ENCODE peak calls at places on chromosome 9, in five cellular contexts. One of them, this sample, is unnamed.

GRCh38 chr9:20356392-20357206 is 265.7 kb downstream of the MLLT3 start:
- DNase-seq in K562: no peak
- DNase-seq in SK-N-SH: peak; percentile 68
- DNase-seq in HepG2: peak; percentile 64
- DNase-seq in GM12878: peak; percentile 36
- DNase-seq in this sample: peak; percentile 43

GRCh38 chr9:123954921-123955320 is 25.0 kb upstream of the DENND1A start:
- DNase-seq in K562: no peak
- DNase-seq in HepG2: no peak
- DNase-seq in SK-N-SH: no peak
- DNase-seq in GM12878: no peak
- DNase-seq in this sample: no peak

GRCh38 chr9:68560131-68560844 is 19.6 kb upstream of the TMEM252 start:
- DNase-seq in GM12878: no peak
- DNase-seq in HepG2: peak; percentile 29
- DNase-seq in K562: peak; percentile 59
- DNase-seq in SK-N-SH: peak; percentile 21
- DNase-seq in this sample: peak; percentile 19

GRCh38 chr9:125485471-125485870 is 221.5 kb downstream of the MAPKAP1 start:
- DNase-seq in SK-N-SH: no peak
- DNase-seq in HepG2: no peak
- DNase-seq in GM12878: no peak
- DNase-seq in K562: no peak
- DNase-seq in this sample: no peak

GRCh38 chr9:124271660-124272059 is 13.9 kb downstream of the NEK6 start:
- DNase-seq in K562: no peak
- DNase-seq in HepG2: no peak
- DNase-seq in SK-N-SH: no peak
- DNase-seq in GM12878: no peak
- DNase-seq in this sample: no peak

GRCh38 chr9:127211983-127212382 is 52.6 kb upstream of the GARNL3 start:
- DNase-seq in GM12878: no peak
- DNase-seq in HepG2: no peak
- DNase-seq in SK-N-SH: no peak
- DNase-seq in K562: no peak
- DNase-seq in this sample: no peak

GRCh38 chr9:2469681-2470141 is 151.9 kb upstream of the VLDLR start:
- DNase-seq in GM12878: peak; percentile 7
- DNase-seq in K562: no peak
- DNase-seq in HepG2: no peak
- DNase-seq in SK-N-SH: peak; percentile 12
- DNase-seq in this sample: no peak

GRCh38 chr9:12775963-12776774 is 1.3 kb downstream of the LURAP1L start:
- DNase-seq in HepG2: peak; percentile 88
- DNase-seq in SK-N-SH: peak; percentile 81
- DNase-seq in GM12878: no peak
- DNase-seq in K562: peak; percentile 14
- DNase-seq in this sample: peak; percentile 57

GRCh38 chr9:130575514-130575913 is 3.9 kb upstream of the FUBP3 start:
- DNase-seq in HepG2: no peak
- DNase-seq in GM12878: no peak
- DNase-seq in K562: no peak
- DNase-seq in SK-N-SH: no peak
- DNase-seq in this sample: no peak

GRCh38 chr9:27194401-27195091 is 85.5 kb downstream of the TEK start:
- DNase-seq in GM12878: no peak
- DNase-seq in K562: no peak
- DNase-seq in HepG2: no peak
- DNase-seq in SK-N-SH: no peak
- DNase-seq in this sample: peak; percentile 72

GRCh38 chr9:79287881-79288280 is 283.9 kb upstream of the TLE4 start:
- DNase-seq in K562: no peak
- DNase-seq in SK-N-SH: no peak
- DNase-seq in GM12878: no peak
- DNase-seq in HepG2: no peak
- DNase-seq in this sample: no peak

GRCh38 chr9:95097279-95097678 is 220.2 kb downstream of the FANCC start:
- DNase-seq in K562: no peak
- DNase-seq in HepG2: no peak
- DNase-seq in GM12878: no peak
- DNase-seq in SK-N-SH: no peak
- DNase-seq in this sample: no peak

GRCh38 chr9:76932778-76933177 is 26.9 kb upstream of the PRUNE2 start:
- DNase-seq in HepG2: no peak
- DNase-seq in K562: no peak
- DNase-seq in GM12878: no peak
- DNase-seq in SK-N-SH: no peak
- DNase-seq in this sample: no peak

GRCh38 chr9:98410185-98410697 is 154.8 kb upstream of the TBC1D2 start:
- DNase-seq in HepG2: peak; percentile 10
- DNase-seq in GM12878: no peak
- DNase-seq in K562: peak; percentile 74
- DNase-seq in SK-N-SH: peak; percentile 68
- DNase-seq in this sample: no peak

GRCh38 chr9:137516144-137516917 is 33.9 kb downstream of the PNPLA7 start:
- DNase-seq in SK-N-SH: no peak
- DNase-seq in HepG2: no peak
- DNase-seq in GM12878: no peak
- DNase-seq in K562: peak; percentile 31
- DNase-seq in this sample: no peak

GRCh38 chr9:137970686-137971476 is 93.3 kb downstream of the CACNA1B start:
- DNase-seq in GM12878: no peak
- DNase-seq in HepG2: peak; percentile 15
- DNase-seq in K562: no peak
- DNase-seq in SK-N-SH: peak; percentile 77
- DNase-seq in this sample: no peak

GRCh38 chr9:119322137-119322695 is 47.0 kb downstream of the BRINP1 start:
- DNase-seq in GM12878: no peak
- DNase-seq in K562: no peak
- DNase-seq in SK-N-SH: no peak
- DNase-seq in HepG2: peak; percentile 33
- DNase-seq in this sample: no peak

DNA sequence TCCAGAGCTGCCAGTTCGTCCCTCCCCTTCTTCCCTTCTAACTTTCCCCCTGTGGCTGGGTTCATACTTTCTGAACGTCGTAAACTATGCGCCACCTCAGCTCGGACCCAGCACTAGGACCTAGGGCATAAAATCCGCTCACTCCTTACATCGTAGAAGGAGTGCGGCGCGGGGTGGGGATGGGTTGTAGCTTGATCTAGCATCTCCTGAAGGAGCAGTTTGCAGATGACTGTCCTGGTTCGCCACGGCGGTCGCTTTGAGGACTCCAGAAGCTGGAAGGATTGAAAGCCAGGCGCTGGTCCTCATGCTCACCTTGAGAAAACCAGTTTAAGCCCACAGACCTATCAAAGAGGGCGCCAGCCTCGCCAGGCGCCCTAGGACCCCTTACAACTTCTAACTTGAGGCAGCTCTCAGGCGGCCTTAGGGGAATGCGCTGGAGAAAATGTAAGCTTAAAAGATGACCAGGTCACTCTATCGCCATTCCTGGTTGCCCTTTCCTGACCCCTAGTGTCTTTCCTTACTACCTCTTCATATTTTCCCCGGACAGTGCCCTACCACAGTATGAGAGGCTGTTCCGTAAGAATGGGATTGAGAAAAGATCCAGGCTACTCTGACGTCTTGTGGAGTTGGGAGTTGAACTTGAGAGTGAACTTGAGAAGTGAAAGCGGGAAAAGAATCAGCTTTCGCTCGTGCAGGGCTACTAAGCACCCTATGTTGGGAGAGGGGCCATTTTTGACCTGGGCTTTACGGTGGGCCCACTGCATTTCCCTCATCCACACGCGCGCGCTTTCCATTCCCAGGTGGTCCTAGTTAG is 2.8 kb downstream of the RORB start:
- DNase-seq in HepG2: no peak
- DNase-seq in SK-N-SH: peak; percentile 28
- DNase-seq in GM12878: no peak
- DNase-seq in K562: no peak
- DNase-seq in this sample: no peak
- H3K9ac ChIP-seq in HepG2: no peak overlapping the region
- H3K9ac ChIP-seq in SK-N-SH: no peak overlapping the region
- H3K9ac ChIP-seq in GM12878: no peak overlapping the region
- H3K9ac ChIP-seq in K562: no peak overlapping the region
- H3K9ac ChIP-seq in this sample: no peak overlapping the region

DNA sequence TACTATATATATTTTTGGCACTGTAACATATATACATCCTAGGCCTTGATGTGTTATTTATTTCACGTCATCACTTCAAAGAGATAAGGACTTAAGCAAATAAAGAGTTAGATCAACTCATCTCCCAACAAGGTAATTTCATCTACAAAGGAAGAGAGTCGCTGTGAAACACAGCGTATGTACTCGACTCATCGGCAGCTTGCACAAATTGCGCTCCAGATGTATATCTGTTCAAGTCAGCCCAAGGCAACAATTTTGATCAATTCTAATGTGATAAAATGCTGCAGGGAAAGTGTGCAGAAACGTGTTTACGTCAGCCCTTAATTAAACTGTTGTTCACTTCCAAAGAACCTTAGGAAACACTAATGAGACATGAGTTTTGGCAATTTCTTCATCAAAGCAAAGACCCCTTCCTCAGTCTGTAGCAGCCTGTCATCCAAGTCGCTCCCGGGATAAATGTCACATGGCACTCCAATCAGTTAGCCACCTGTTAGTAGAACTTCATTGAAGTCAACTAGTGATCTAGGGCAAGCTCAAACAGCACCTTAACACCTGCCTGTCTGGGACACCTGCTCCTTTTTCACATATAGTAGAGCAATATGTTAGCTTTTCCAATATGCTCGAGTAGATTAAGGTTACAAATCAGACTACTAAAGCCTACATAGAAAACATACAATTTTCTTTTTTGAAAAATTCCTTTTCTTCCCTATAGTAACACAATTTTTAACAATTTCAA is 182.4 kb downstream of the NFIB start:
- DNase-seq in SK-N-SH: peak; percentile 8
- DNase-seq in HepG2: no peak
- DNase-seq in GM12878: no peak
- DNase-seq in K562: no peak
- DNase-seq in this sample: no peak
- TF ChIP-seq ZBTB33 in SK-N-SH: no peak
- TF ChIP-seq ZBTB33 in HepG2: no peak
- TF ChIP-seq ZBTB33 in GM12878: no peak
- TF ChIP-seq ZBTB33 in K562: no peak
- TF ChIP-seq ZBTB33 in this sample: no peak

DNA sequence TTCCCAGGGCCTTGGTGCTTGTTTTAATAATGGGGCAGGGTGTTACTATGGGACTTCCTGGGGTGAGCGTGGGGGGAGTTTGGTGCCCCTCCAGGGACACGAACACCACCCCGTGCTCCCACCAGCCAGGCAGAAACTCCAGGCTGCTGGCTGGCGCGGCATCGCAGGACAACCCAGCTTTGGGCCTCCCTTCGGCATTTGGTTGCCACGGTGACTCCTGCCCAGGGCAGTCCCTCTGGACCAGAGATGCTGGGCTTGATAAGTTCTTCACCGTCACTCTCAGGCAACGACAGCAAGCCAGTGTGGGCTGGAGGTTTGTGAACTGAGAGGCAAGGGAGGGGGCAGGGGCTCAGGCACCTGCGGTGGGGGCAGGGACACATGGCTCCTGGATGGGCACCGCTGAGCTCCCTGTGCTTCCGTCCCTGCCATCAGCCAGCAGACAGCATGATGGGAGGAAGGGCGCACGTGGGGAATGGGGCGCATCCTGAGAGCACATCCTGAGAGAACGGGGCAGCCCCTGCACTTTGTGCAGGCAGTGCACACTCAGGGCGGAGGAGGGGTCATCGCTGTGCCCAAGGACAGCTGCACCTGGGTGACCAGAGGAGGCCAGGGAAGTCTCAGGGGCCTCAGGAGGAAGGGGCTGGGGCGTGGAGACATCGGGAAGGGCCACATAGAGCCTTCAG is 116.4 kb downstream of the RXRA start:
- DNase-seq in K562: peak; percentile 27
- DNase-seq in GM12878: no peak
- DNase-seq in SK-N-SH: peak; percentile 72
- DNase-seq in HepG2: no peak
- DNase-seq in this sample: no peak
- H3K9ac ChIP-seq in K562: no peak overlapping the region
- H3K9ac ChIP-seq in GM12878: no peak overlapping the region
- H3K9ac ChIP-seq in SK-N-SH: no peak overlapping the region
- H3K9ac ChIP-seq in HepG2: no peak overlapping the region
- H3K9ac ChIP-seq in this sample: no peak overlapping the region

DNA sequence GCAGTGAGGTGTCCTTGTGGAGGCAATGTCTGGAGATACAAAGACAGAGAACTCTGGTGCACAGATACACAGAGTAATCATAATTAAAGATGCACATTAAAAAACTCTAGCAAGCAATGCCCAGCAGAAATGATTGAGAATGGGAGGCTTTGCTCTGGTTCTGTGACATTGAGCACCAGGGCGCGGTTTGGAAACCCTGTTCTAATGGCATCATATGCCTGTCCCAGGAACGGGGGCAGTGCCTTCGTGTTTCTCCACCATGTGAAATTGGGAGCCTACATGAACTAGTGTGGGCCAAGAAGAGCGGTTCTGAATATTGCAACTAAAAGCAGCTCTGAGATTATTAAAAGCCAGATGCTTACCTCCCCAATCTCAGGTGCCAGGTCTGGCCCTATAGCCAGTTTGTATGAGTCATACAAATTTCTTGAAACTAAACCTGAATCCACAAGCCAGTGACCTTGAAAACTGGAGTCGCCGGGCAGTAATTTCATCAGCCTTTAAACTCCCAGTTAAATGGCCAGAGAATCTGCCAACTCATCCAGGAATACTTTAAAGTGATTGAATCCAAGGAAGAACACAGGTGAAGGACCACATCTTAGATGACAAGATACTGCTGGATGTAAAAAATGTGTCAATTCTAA is 22.2 kb upstream of the CTSL start:
- DNase-seq in SK-N-SH: no peak
- DNase-seq in GM12878: no peak
- DNase-seq in K562: no peak
- DNase-seq in HepG2: peak; percentile 41
- DNase-seq in this sample: no peak
- TF ChIP-seq ZBTB33 in SK-N-SH: no peak
- TF ChIP-seq ZBTB33 in GM12878: no peak
- TF ChIP-seq ZBTB33 in K562: no peak
- TF ChIP-seq ZBTB33 in HepG2: no peak
- TF ChIP-seq ZBTB33 in this sample: no peak

GRCh38 chr9:37999501-38000189 is 69.4 kb downstream of the SHB start:
- DNase-seq in K562: no peak
- DNase-seq in GM12878: no peak
- DNase-seq in SK-N-SH: no peak
- DNase-seq in HepG2: no peak
- DNase-seq in this sample: no peak

GRCh38 chr9:38000332-38000731 is 68.7 kb downstream of the SHB start:
- DNase-seq in HepG2: no peak
- DNase-seq in K562: peak; percentile 62
- DNase-seq in GM12878: no peak
- DNase-seq in SK-N-SH: no peak
- DNase-seq in this sample: no peak

GRCh38 chr9:38000735-38001134 is 68.3 kb downstream of the SHB start:
- DNase-seq in HepG2: no peak
- DNase-seq in K562: no peak
- DNase-seq in GM12878: peak; percentile 51
- DNase-seq in SK-N-SH: no peak
- DNase-seq in this sample: no peak

GRCh38 chr9:38003230-38003629 is 65.8 kb downstream of the SHB start:
- DNase-seq in K562: no peak
- DNase-seq in HepG2: no peak
- DNase-seq in SK-N-SH: no peak
- DNase-seq in GM12878: no peak
- DNase-seq in this sample: no peak

GRCh38 chr9:38001430-38001829 is 67.6 kb downstream of the SHB start:
- DNase-seq in K562: no peak
- DNase-seq in SK-N-SH: no peak
- DNase-seq in HepG2: no peak
- DNase-seq in GM12878: no peak
- DNase-seq in this sample: no peak
- H3K9ac ChIP-seq in K562: no peak overlapping the region
- H3K9ac ChIP-seq in SK-N-SH: no peak overlapping the region
- H3K9ac ChIP-seq in HepG2: no peak overlapping the region
- H3K9ac ChIP-seq in GM12878: no peak overlapping the region
- H3K9ac ChIP-seq in this sample: no peak overlapping the region

GRCh38 chr9:91795500-91796241 is 154.4 kb downstream of the ROR2 start:
- DNase-seq in SK-N-SH: no peak
- DNase-seq in K562: no peak
- DNase-seq in HepG2: no peak
- DNase-seq in GM12878: no peak
- DNase-seq in this sample: peak; percentile 71
- TF ChIP-seq ZBTB33 in SK-N-SH: no peak
- TF ChIP-seq ZBTB33 in K562: no peak
- TF ChIP-seq ZBTB33 in HepG2: no peak
- TF ChIP-seq ZBTB33 in GM12878: no peak
- TF ChIP-seq ZBTB33 in this sample: no peak

This sample was measured in HCT116.